ENCODE peak calls at places on chromosome 20, in seven cellular contexts. W, F, P, E, Y, X and J are unnamed samples.

GRCh38 chr20:10671221-10671849 is 2.5 kb downstream of the JAG1 start:
- DNase-seq in W (peak; percentile 86), F (peak; percentile 86), P (peak; percentile 55), E (peak; percentile 88), Y (peak; percentile 91), X (peak; percentile 94), J (no peak)

GRCh38 chr20:43940518-43941225 is 26.0 kb downstream of the TOX2 start:
- DNase-seq in W (no peak), F (no peak), P (no peak), E (no peak), Y (no peak), X (no peak), J (no peak)

GRCh38 chr20:51065615-51066014 is 42.7 kb upstream of the KCNG1 start:
- DNase-seq in W (no peak), F (no peak), P (no peak), E (no peak), Y (no peak), X (no peak), J (no peak)

GRCh38 chr20:21862224-21862927 is 156.9 kb downstream of the PAX1 start:
- DNase-seq in W (no peak), F (no peak), P (no peak), E (no peak), Y (no peak), X (no peak), J (no peak)

GRCh38 chr20:57131601-57132391 is 134.6 kb downstream of the BMP7 start:
- DNase-seq in W (no peak), F (no peak), P (no peak), E (no peak), Y (no peak), X (no peak), J (no peak)

GRCh38 chr20:481167-481566 is 18.8 kb upstream of the TBC1D20 start:
- DNase-seq in W (no peak), F (no peak), P (no peak), E (no peak), Y (no peak), X (no peak), J (no peak)

GRCh38 chr20:43361526-43361925 is 96.2 kb upstream of the SRSF6 start:
- DNase-seq in W (no peak), F (no peak), P (no peak), E (no peak), Y (no peak), X (no peak), J (no peak)

GRCh38 chr20:32231847-32232246 is 24.2 kb downstream of the POFUT1 start:
- DNase-seq in W (no peak), F (no peak), P (no peak), E (no peak), Y (peak; percentile 33), X (no peak), J (no peak)

GRCh38 chr20:25049261-25050060 is 8.5 kb downstream of the ACSS1 start:
- DNase-seq in W (peak; percentile 11), F (no peak), P (peak; percentile 1), E (no peak), Y (no peak), X (peak; percentile 44), J (no peak)

GRCh38 chr20:26208296-26209091 is 511.8 kb upstream of the ZNF337 start:
- DNase-seq in W (no peak), F (peak; percentile 75), P (no peak), E (peak; percentile 16), Y (no peak), X (no peak), J (no peak)

GRCh38 chr20:9555781-9556180 is 41.4 kb downstream of the LAMP5 start:
- DNase-seq in W (no peak), F (no peak), P (no peak), E (no peak), Y (no peak), X (no peak), J (peak; percentile 59)

GRCh38 chr20:1943267-1944002 is 48.2 kb downstream of the SIRPA start:
- DNase-seq in W (no peak), F (peak; percentile 76), P (peak; percentile 61), E (peak; percentile 33), Y (no peak), X (peak; percentile 89), J (no peak)

GRCh38 chr20:7399575-7399974 is 540.7 kb downstream of the HAO1 start:
- DNase-seq in W (no peak), F (no peak), P (no peak), E (no peak), Y (no peak), X (no peak), J (no peak)

GRCh38 chr20:36744764-36745191 is 1.1 kb downstream of the NDRG3 start:
- DNase-seq in W (peak; percentile 26), F (no peak), P (peak; percentile 67), E (peak; percentile 70), Y (peak; percentile 5), X (peak; percentile 46), J (no peak)

GRCh38 chr20:57653546-57653900 is 33.3 kb upstream of the ZBP1 start:
- DNase-seq in W (peak; percentile 13), F (peak; percentile 37), P (no peak), E (no peak), Y (no peak), X (no peak), J (no peak)

GRCh38 chr20:931401-931800 is 15.3 kb upstream of the ANGPT4 start:
- DNase-seq in W (no peak), F (no peak), P (no peak), E (no peak), Y (no peak), X (no peak), J (no peak)

GRCh38 chr20:3077618-3078134 is 6.3 kb downstream of the OXT start:
- DNase-seq in W (no peak), F (no peak), P (no peak), E (no peak), Y (no peak), X (no peak), J (no peak)

GRCh38 chr20:1324598-1325172 is 4.3 kb downstream of the SDCBP2 start:
- DNase-seq in W (no peak), F (no peak), P (no peak), E (no peak), Y (peak; percentile 70), X (no peak), J (no peak)

GRCh38 chr20:14617123-14617522 is 279.7 kb upstream of the FLRT3 start:
- DNase-seq in W (no peak), F (no peak), P (no peak), E (no peak), Y (no peak), X (no peak), J (peak; percentile 59)

GRCh38 chr20:43507150-43508080 is at the start of gene L3MBTL1:
- DNase-seq in W (no peak), F (peak; percentile 74), P (no peak), E (peak; percentile 82), Y (no peak), X (no peak), J (no peak)

GRCh38 chr20:44125332-44126127 is 61.5 kb downstream of the JPH2 start:
- DNase-seq in W (no peak), F (no peak), P (no peak), E (no peak), Y (no peak), X (no peak), J (no peak)

GRCh38 chr20:59598625-59599310 is 5.6 kb upstream of the PHACTR3 start:
- DNase-seq in W (no peak), F (no peak), P (no peak), E (peak; percentile 44), Y (no peak), X (no peak), J (no peak)

GRCh38 chr20:346640-347316 is at the start of gene NRSN2:
- DNase-seq in W (peak; percentile 71), F (peak; percentile 64), P (no peak), E (peak; percentile 68), Y (peak; percentile 39), X (peak; percentile 61), J (no peak)

GRCh38 chr20:43915209-43916072 is 789 bp downstream of the TOX2 start:
- DNase-seq in W (no peak), F (no peak), P (no peak), E (no peak), Y (no peak), X (no peak), J (no peak)

GRCh38 chr20:60210779-60211617 is 252.8 kb downstream of the CDH26 start:
- DNase-seq in W (peak; percentile 30), F (peak; percentile 77), P (no peak), E (peak; percentile 65), Y (peak; percentile 43), X (peak; percentile 39), J (no peak)

GRCh38 chr20:33444797-33445560 is 1.4 kb upstream of the SNTA1 start:
- DNase-seq in W (no peak), F (no peak), P (peak; percentile 32), E (peak; percentile 44), Y (no peak), X (no peak), J (no peak)
- H3K4me3 ChIP-seq in W (no peak overlapping the region), F (peak overlapping the region; percentile 78), P (peak overlapping the region; percentile 98), E (no peak overlapping the region), Y (no peak overlapping the region), X (peak overlapping the region; percentile 71), J (peak overlapping the region; percentile 79)

GRCh38 chr20:34528921-34529297 is 12.7 kb downstream of the DYNLRB1 start:
- DNase-seq in W (no peak), F (peak; percentile 81), P (peak; percentile 44), E (peak; percentile 62), Y (no peak), X (peak; percentile 45), J (no peak)
- TF ChIP-seq CTCF in W (no peak), F (no peak), P (no peak), E (no peak), Y (no peak), X (peak; percentile 28), J (peak; percentile 14)

GRCh38 chr20:18705490-18705889 is 108.1 kb upstream of the SCP2D1 start:
- DNase-seq in W (no peak), F (no peak), P (no peak), E (no peak), Y (peak; percentile 93), X (no peak), J (peak; percentile 74)
- H3K4me3 ChIP-seq in W (no peak overlapping the region), F (no peak overlapping the region), P (no peak overlapping the region), E (no peak overlapping the region), Y (no peak overlapping the region), X (no peak overlapping the region), J (no peak overlapping the region)

GRCh38 chr20:38769376-38770295 is 21.4 kb downstream of the ACTR5 start:
- DNase-seq in W (no peak), F (no peak), P (no peak), E (no peak), Y (no peak), X (no peak), J (no peak)

GRCh38 chr20:38771621-38772020 is 23.4 kb downstream of the ACTR5 start:
- DNase-seq in W (no peak), F (no peak), P (no peak), E (no peak), Y (no peak), X (no peak), J (no peak)

GRCh38 chr20:38774167-38774566 is 25.9 kb downstream of the ACTR5 start:
- DNase-seq in W (no peak), F (no peak), P (no peak), E (no peak), Y (no peak), X (no peak), J (no peak)

GRCh38 chr20:38770970-38771369 is 22.7 kb downstream of the ACTR5 start:
- DNase-seq in W (no peak), F (no peak), P (no peak), E (no peak), Y (no peak), X (no peak), J (no peak)

DNA sequence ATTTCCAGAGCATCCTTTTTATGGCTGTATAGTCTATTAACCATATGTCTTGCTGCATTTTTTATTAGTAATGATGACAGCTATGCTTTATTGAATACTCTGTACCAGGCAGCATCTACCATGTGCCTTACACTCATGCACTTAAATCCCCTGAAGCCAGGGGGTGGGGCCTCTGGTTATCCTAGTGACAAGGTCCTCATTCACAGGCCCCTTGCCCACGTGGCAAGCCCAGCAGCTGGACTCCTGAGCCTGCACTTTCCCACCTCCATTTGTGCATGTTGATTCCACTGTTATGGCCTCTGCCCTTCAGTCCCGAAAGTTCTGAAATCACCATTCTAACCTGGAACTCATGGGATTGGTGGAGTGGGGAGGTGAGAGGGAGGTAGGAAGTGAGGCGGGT is 22.3 kb downstream of the ACTR5 start:
- DNase-seq in W (no peak), F (no peak), P (no peak), E (no peak), Y (no peak), X (no peak), J (no peak)
- TF ChIP-seq CTCF in W (no peak), F (no peak), P (no peak), E (no peak), Y (no peak), X (no peak), J (no peak)